ENCODE peak calls at places on chromosomes 12 and 14, in nine cellular contexts. One of them, this sample, is unnamed. For H3K4me1, the result is how much of the 10 kb centered on the place peaks cover.

GRCh38 chr12:57694459-57695019 is 607 bp downstream of the OS9 start:
- DNase-seq in esophagus squamous epithelium: no peak
- DNase-seq in hepatocyte: peak
- DNase-seq in H9: no peak
- DNase-seq in A549: no peak
- DNase-seq in fibroblast of lung: peak
- DNase-seq in aorta: no peak
- DNase-seq in colonic mucosa: peak
- DNase-seq in psoas muscle: no peak
- DNase-seq in this sample: peak

GRCh38 chr14:34053666-34054065 is 102.8 kb upstream of the EGLN3 start:
- DNase-seq in esophagus squamous epithelium: no peak
- DNase-seq in hepatocyte: no peak
- DNase-seq in H9: no peak
- DNase-seq in A549: no peak
- DNase-seq in fibroblast of lung: peak
- DNase-seq in aorta: peak
- DNase-seq in colonic mucosa: peak
- DNase-seq in psoas muscle: peak
- DNase-seq in this sample: no peak

GRCh38 chr14:73468808-73469386 is 10.6 kb upstream of the NUMB start:
- DNase-seq in esophagus squamous epithelium: no peak
- DNase-seq in hepatocyte: no peak
- DNase-seq in H9: no peak
- DNase-seq in A549: no peak
- DNase-seq in fibroblast of lung: no peak
- DNase-seq in aorta: no peak
- DNase-seq in colonic mucosa: no peak
- DNase-seq in psoas muscle: no peak
- DNase-seq in this sample: no peak

GRCh38 chr12:58557156-58557555 is 363.1 kb downstream of the LRIG3 start:
- DNase-seq in esophagus squamous epithelium: no peak
- DNase-seq in hepatocyte: peak
- DNase-seq in H9: no peak
- DNase-seq in A549: no peak
- DNase-seq in fibroblast of lung: peak
- DNase-seq in aorta: no peak
- DNase-seq in colonic mucosa: no peak
- DNase-seq in psoas muscle: no peak
- DNase-seq in this sample: no peak

GRCh38 chr12:114888458-114888857 is 204.5 kb upstream of the TBX3 start:
- DNase-seq in esophagus squamous epithelium: no peak
- DNase-seq in hepatocyte: no peak
- DNase-seq in H9: no peak
- DNase-seq in A549: peak
- DNase-seq in fibroblast of lung: peak
- DNase-seq in aorta: no peak
- DNase-seq in colonic mucosa: no peak
- DNase-seq in psoas muscle: no peak
- DNase-seq in this sample: peak

GRCh38 chr14:75989134-75989533 is 3.6 kb downstream of the IFT43 start:
- DNase-seq in esophagus squamous epithelium: no peak
- DNase-seq in hepatocyte: peak
- DNase-seq in H9: no peak
- DNase-seq in A549: peak
- DNase-seq in fibroblast of lung: peak
- DNase-seq in aorta: peak
- DNase-seq in colonic mucosa: no peak
- DNase-seq in psoas muscle: no peak
- DNase-seq in this sample: no peak

GRCh38 chr12:46459881-46460545 is 87.4 kb upstream of the SLC38A2 start:
- DNase-seq in esophagus squamous epithelium: no peak
- DNase-seq in hepatocyte: no peak
- DNase-seq in H9: no peak
- DNase-seq in A549: no peak
- DNase-seq in fibroblast of lung: no peak
- DNase-seq in aorta: no peak
- DNase-seq in colonic mucosa: peak
- DNase-seq in psoas muscle: no peak
- DNase-seq in this sample: no peak

GRCh38 chr12:93429852-93430251 is 11.9 kb downstream of the UBE2N start:
- DNase-seq in esophagus squamous epithelium: no peak
- DNase-seq in hepatocyte: no peak
- DNase-seq in H9: no peak
- DNase-seq in A549: no peak
- DNase-seq in fibroblast of lung: no peak
- DNase-seq in aorta: no peak
- DNase-seq in colonic mucosa: no peak
- DNase-seq in psoas muscle: no peak
- DNase-seq in this sample: no peak

GRCh38 chr12:24533953-24534352 is 414.9 kb downstream of the BCAT1 start:
- DNase-seq in esophagus squamous epithelium: no peak
- DNase-seq in hepatocyte: no peak
- DNase-seq in H9: no peak
- DNase-seq in A549: no peak
- DNase-seq in fibroblast of lung: no peak
- DNase-seq in aorta: no peak
- DNase-seq in colonic mucosa: no peak
- DNase-seq in psoas muscle: no peak
- DNase-seq in this sample: no peak

GRCh38 chr12:3295648-3296408 is 195.2 kb upstream of the PRMT8 start:
- DNase-seq in esophagus squamous epithelium: no peak
- DNase-seq in hepatocyte: peak
- DNase-seq in H9: no peak
- DNase-seq in A549: no peak
- DNase-seq in fibroblast of lung: peak
- DNase-seq in aorta: peak
- DNase-seq in colonic mucosa: no peak
- DNase-seq in psoas muscle: peak
- DNase-seq in this sample: no peak

GRCh38 chr12:4151362-4152121 is 122.0 kb upstream of the CCND2 start:
- DNase-seq in esophagus squamous epithelium: no peak
- DNase-seq in hepatocyte: no peak
- DNase-seq in H9: no peak
- DNase-seq in A549: no peak
- DNase-seq in fibroblast of lung: no peak
- DNase-seq in aorta: no peak
- DNase-seq in colonic mucosa: no peak
- DNase-seq in psoas muscle: no peak
- DNase-seq in this sample: no peak

GRCh38 chr14:94284221-94284620 is 8.8 kb downstream of the SERPINA10 start:
- DNase-seq in esophagus squamous epithelium: no peak
- DNase-seq in hepatocyte: no peak
- DNase-seq in H9: no peak
- DNase-seq in A549: no peak
- DNase-seq in fibroblast of lung: no peak
- DNase-seq in aorta: no peak
- DNase-seq in colonic mucosa: no peak
- DNase-seq in psoas muscle: no peak
- DNase-seq in this sample: no peak

GRCh38 chr14:51738754-51739153 is 87.0 kb downstream of the FRMD6 start:
- DNase-seq in esophagus squamous epithelium: no peak
- DNase-seq in hepatocyte: no peak
- DNase-seq in H9: peak
- DNase-seq in A549: peak
- DNase-seq in fibroblast of lung: no peak
- DNase-seq in aorta: no peak
- DNase-seq in colonic mucosa: no peak
- DNase-seq in psoas muscle: no peak
- DNase-seq in this sample: no peak

GRCh38 chr12:95582230-95583058 is 31.2 kb upstream of the USP44 start:
- DNase-seq in esophagus squamous epithelium: no peak
- DNase-seq in hepatocyte: peak
- DNase-seq in H9: no peak
- DNase-seq in A549: peak
- DNase-seq in fibroblast of lung: peak
- DNase-seq in aorta: no peak
- DNase-seq in colonic mucosa: no peak
- DNase-seq in psoas muscle: no peak
- DNase-seq in this sample: no peak

GRCh38 chr12:95336387-95337067 is 118.9 kb downstream of the VEZT start:
- DNase-seq in esophagus squamous epithelium: no peak
- DNase-seq in hepatocyte: peak
- DNase-seq in H9: peak
- DNase-seq in A549: peak
- DNase-seq in fibroblast of lung: peak
- DNase-seq in aorta: peak
- DNase-seq in colonic mucosa: peak
- DNase-seq in psoas muscle: peak
- DNase-seq in this sample: no peak

GRCh38 chr12:4564819-4565218 is 2.8 kb downstream of the DYRK4 start:
- DNase-seq in esophagus squamous epithelium: no peak
- DNase-seq in hepatocyte: no peak
- DNase-seq in H9: no peak
- DNase-seq in A549: no peak
- DNase-seq in fibroblast of lung: no peak
- DNase-seq in aorta: no peak
- DNase-seq in colonic mucosa: no peak
- DNase-seq in psoas muscle: no peak
- DNase-seq in this sample: no peak

GRCh38 chr14:100755649-100756048 is 29.0 kb downstream of the DLK1 start:
- DNase-seq in esophagus squamous epithelium: no peak
- DNase-seq in hepatocyte: no peak
- DNase-seq in H9: no peak
- DNase-seq in A549: no peak
- DNase-seq in fibroblast of lung: peak
- DNase-seq in aorta: no peak
- DNase-seq in colonic mucosa: no peak
- DNase-seq in psoas muscle: no peak
- DNase-seq in this sample: peak

GRCh38 chr12:53065975-53066593 is 13.1 kb downstream of the SPRYD3 start:
- DNase-seq in esophagus squamous epithelium: no peak
- DNase-seq in hepatocyte: peak
- DNase-seq in H9: peak
- DNase-seq in A549: peak
- DNase-seq in fibroblast of lung: peak
- DNase-seq in aorta: peak
- DNase-seq in colonic mucosa: peak
- DNase-seq in psoas muscle: peak
- DNase-seq in this sample: no peak

GRCh38 chr14:72126561-72126960 is 194.3 kb downstream of the RGS6 start:
- DNase-seq in esophagus squamous epithelium: no peak
- DNase-seq in hepatocyte: no peak
- DNase-seq in H9: no peak
- DNase-seq in A549: no peak
- DNase-seq in fibroblast of lung: no peak
- DNase-seq in aorta: no peak
- DNase-seq in colonic mucosa: no peak
- DNase-seq in psoas muscle: no peak
- DNase-seq in this sample: no peak

GRCh38 chr12:2397356-2398045 is 344.7 kb downstream of the CACNA1C start:
- DNase-seq in esophagus squamous epithelium: no peak
- DNase-seq in hepatocyte: no peak
- DNase-seq in H9: no peak
- DNase-seq in A549: no peak
- DNase-seq in fibroblast of lung: no peak
- DNase-seq in aorta: peak
- DNase-seq in colonic mucosa: no peak
- DNase-seq in psoas muscle: no peak
- DNase-seq in this sample: no peak

DNA sequence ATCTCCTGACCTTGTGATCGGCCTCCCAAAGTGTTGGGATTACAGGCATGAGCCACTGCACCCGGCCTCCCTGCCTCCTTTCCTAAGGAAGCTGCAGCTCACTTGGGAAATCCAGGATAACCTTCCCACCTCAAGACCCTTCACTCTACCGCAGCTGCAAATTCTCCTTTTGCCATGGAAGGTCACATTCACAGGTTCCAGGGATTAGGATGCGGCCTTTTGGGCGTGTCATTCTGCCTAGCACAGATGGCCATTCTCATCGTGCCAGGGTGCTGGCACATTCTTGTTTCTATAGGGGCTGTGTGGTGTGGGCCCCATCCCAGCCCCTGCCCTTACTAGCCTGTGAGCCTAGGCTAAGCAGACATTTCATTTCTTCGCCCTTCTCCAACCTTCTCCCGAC is 219.9 kb downstream of the CHST11 start:
- DNase-seq in esophagus squamous epithelium: no peak
- DNase-seq in hepatocyte: no peak
- DNase-seq in H9: no peak
- DNase-seq in A549: no peak
- DNase-seq in fibroblast of lung: no peak
- DNase-seq in aorta: no peak
- DNase-seq in colonic mucosa: no peak
- DNase-seq in psoas muscle: no peak
- DNase-seq in this sample: no peak
- H3K4me1 ChIP-seq in esophagus squamous epithelium: under half
- H3K4me1 ChIP-seq in hepatocyte: under half
- H3K4me1 ChIP-seq in H9: under half
- H3K4me1 ChIP-seq in A549: under half
- H3K4me1 ChIP-seq in fibroblast of lung: under half
- H3K4me1 ChIP-seq in aorta: under half
- H3K4me1 ChIP-seq in colonic mucosa: under half
- H3K4me1 ChIP-seq in psoas muscle: under half
- H3K4me1 ChIP-seq in this sample: under half

GRCh38 chr14:92493024-92493423 is 20.6 kb upstream of the RIN3 start:
- DNase-seq in esophagus squamous epithelium: no peak
- DNase-seq in hepatocyte: no peak
- DNase-seq in H9: peak
- DNase-seq in A549: no peak
- DNase-seq in fibroblast of lung: no peak
- DNase-seq in aorta: peak
- DNase-seq in colonic mucosa: peak
- DNase-seq in psoas muscle: no peak
- DNase-seq in this sample: no peak
- H3K27ac ChIP-seq in esophagus squamous epithelium: no peak
- H3K27ac ChIP-seq in hepatocyte: no peak
- H3K27ac ChIP-seq in H9: no peak
- H3K27ac ChIP-seq in A549: no peak
- H3K27ac ChIP-seq in fibroblast of lung: no peak
- H3K27ac ChIP-seq in aorta: no peak
- H3K27ac ChIP-seq in colonic mucosa: no peak
- H3K27ac ChIP-seq in psoas muscle: no peak
- H3K27ac ChIP-seq in this sample: no peak

GRCh38 chr12:21573733-21574358 is 30.8 kb downstream of the GYS2 start:
- DNase-seq in esophagus squamous epithelium: no peak
- DNase-seq in hepatocyte: no peak
- DNase-seq in H9: no peak
- DNase-seq in A549: no peak
- DNase-seq in fibroblast of lung: no peak
- DNase-seq in aorta: no peak
- DNase-seq in colonic mucosa: no peak
- DNase-seq in psoas muscle: no peak
- DNase-seq in this sample: no peak
- H3K4me1 ChIP-seq in esophagus squamous epithelium: under half
- H3K4me1 ChIP-seq in hepatocyte: under half
- H3K4me1 ChIP-seq in H9: under half
- H3K4me1 ChIP-seq in A549: under half
- H3K4me1 ChIP-seq in fibroblast of lung: under half
- H3K4me1 ChIP-seq in aorta: under half
- H3K4me1 ChIP-seq in colonic mucosa: under half
- H3K4me1 ChIP-seq in psoas muscle: under half
- H3K4me1 ChIP-seq in this sample: under half

DNA sequence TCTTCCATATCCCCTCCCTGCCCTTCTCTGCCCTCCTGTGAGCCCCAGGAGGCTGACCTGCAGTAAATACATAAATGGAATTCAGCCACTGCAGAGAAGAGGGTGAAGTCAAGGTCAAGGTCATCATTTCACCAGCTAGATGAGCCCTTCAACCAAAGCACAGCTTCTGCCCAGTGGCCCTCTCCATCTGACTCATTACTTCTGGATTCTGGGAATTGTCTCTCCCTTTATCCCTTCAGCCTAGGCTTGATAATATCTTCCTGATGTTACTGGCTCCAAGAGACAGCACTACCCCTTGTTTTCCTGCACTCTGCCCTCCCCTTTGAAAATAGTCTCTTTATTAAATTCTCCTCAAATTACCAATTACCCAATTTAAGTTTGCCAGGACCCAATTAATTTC is 64.5 kb downstream of the TTC9 start:
- DNase-seq in esophagus squamous epithelium: no peak
- DNase-seq in hepatocyte: no peak
- DNase-seq in H9: no peak
- DNase-seq in A549: no peak
- DNase-seq in fibroblast of lung: no peak
- DNase-seq in aorta: no peak
- DNase-seq in colonic mucosa: no peak
- DNase-seq in psoas muscle: no peak
- DNase-seq in this sample: no peak
- H3K27ac ChIP-seq in esophagus squamous epithelium: peak
- H3K27ac ChIP-seq in hepatocyte: no peak
- H3K27ac ChIP-seq in H9: no peak
- H3K27ac ChIP-seq in A549: no peak
- H3K27ac ChIP-seq in fibroblast of lung: no peak
- H3K27ac ChIP-seq in aorta: no peak
- H3K27ac ChIP-seq in colonic mucosa: no peak
- H3K27ac ChIP-seq in psoas muscle: no peak
- H3K27ac ChIP-seq in this sample: no peak